ENCODE peak calls at places on chromosome 1, in four cellular contexts. One of them, this sample, is unnamed.

GRCh38 chr1:10979483-10979920 is 33.0 kb upstream of the TARDBP start:
- DNase-seq in SK-N-SH: no peak
- DNase-seq in lower lobe of right lung: no peak
- DNase-seq in H9: no peak
- DNase-seq in this sample: no peak

GRCh38 chr1:200234938-200235337 is 174.9 kb downstream of the ZNF281 start:
- DNase-seq in SK-N-SH: no peak
- DNase-seq in lower lobe of right lung: no peak
- DNase-seq in H9: no peak
- DNase-seq in this sample: no peak

GRCh38 chr1:150280138-150280707 is 2.1 kb upstream of the CIART start:
- DNase-seq in SK-N-SH: no peak
- DNase-seq in lower lobe of right lung: no peak
- DNase-seq in H9: no peak
- DNase-seq in this sample: no peak

GRCh38 chr1:18901952-18902522 is 318 bp downstream of the ALDH4A1 start:
- DNase-seq in SK-N-SH: no peak
- DNase-seq in lower lobe of right lung: no peak
- DNase-seq in H9: no peak
- DNase-seq in this sample: no peak

GRCh38 chr1:85806236-85806965 is 98.2 kb upstream of the ZNHIT6 start:
- DNase-seq in SK-N-SH: no peak
- DNase-seq in lower lobe of right lung: no peak
- DNase-seq in H9: no peak
- DNase-seq in this sample: no peak

GRCh38 chr1:91900538-91900937 is 14.6 kb upstream of the TGFBR3 start:
- DNase-seq in SK-N-SH: no peak
- DNase-seq in lower lobe of right lung: no peak
- DNase-seq in H9: no peak
- DNase-seq in this sample: no peak

GRCh38 chr1:203135636-203136305 is 8.2 kb downstream of the ADORA1 start:
- DNase-seq in SK-N-SH: no peak
- DNase-seq in lower lobe of right lung: no peak
- DNase-seq in H9: no peak
- DNase-seq in this sample: no peak

GRCh38 chr1:217062566-217062965 is 339.3 kb upstream of the ESRRG start:
- DNase-seq in SK-N-SH: no peak
- DNase-seq in lower lobe of right lung: no peak
- DNase-seq in H9: no peak
- DNase-seq in this sample: no peak

GRCh38 chr1:67753776-67754525 is 69.0 kb downstream of the GADD45A start:
- DNase-seq in SK-N-SH: no peak
- DNase-seq in lower lobe of right lung: no peak
- DNase-seq in H9: no peak
- DNase-seq in this sample: peak

GRCh38 chr1:25694167-25694566 is 77.6 kb downstream of the MAN1C1 start:
- DNase-seq in SK-N-SH: no peak
- DNase-seq in lower lobe of right lung: no peak
- DNase-seq in H9: peak
- DNase-seq in this sample: no peak

GRCh38 chr1:147241955-147242448 is 482 bp upstream of the CHD1L start:
- DNase-seq in SK-N-SH: peak
- DNase-seq in lower lobe of right lung: no peak
- DNase-seq in H9: no peak
- DNase-seq in this sample: no peak

GRCh38 chr1:147238053-147238902 is 4.2 kb upstream of the CHD1L start:
- DNase-seq in SK-N-SH: no peak
- DNase-seq in lower lobe of right lung: no peak
- DNase-seq in H9: no peak
- DNase-seq in this sample: no peak

GRCh38 chr1:147236448-147236847 is 6.0 kb upstream of the CHD1L start:
- DNase-seq in SK-N-SH: no peak
- DNase-seq in lower lobe of right lung: no peak
- DNase-seq in H9: no peak
- DNase-seq in this sample: no peak

GRCh38 chr1:147236959-147237791 is 5.3 kb upstream of the CHD1L start:
- DNase-seq in SK-N-SH: no peak
- DNase-seq in lower lobe of right lung: no peak
- DNase-seq in H9: no peak
- DNase-seq in this sample: no peak

DNA sequence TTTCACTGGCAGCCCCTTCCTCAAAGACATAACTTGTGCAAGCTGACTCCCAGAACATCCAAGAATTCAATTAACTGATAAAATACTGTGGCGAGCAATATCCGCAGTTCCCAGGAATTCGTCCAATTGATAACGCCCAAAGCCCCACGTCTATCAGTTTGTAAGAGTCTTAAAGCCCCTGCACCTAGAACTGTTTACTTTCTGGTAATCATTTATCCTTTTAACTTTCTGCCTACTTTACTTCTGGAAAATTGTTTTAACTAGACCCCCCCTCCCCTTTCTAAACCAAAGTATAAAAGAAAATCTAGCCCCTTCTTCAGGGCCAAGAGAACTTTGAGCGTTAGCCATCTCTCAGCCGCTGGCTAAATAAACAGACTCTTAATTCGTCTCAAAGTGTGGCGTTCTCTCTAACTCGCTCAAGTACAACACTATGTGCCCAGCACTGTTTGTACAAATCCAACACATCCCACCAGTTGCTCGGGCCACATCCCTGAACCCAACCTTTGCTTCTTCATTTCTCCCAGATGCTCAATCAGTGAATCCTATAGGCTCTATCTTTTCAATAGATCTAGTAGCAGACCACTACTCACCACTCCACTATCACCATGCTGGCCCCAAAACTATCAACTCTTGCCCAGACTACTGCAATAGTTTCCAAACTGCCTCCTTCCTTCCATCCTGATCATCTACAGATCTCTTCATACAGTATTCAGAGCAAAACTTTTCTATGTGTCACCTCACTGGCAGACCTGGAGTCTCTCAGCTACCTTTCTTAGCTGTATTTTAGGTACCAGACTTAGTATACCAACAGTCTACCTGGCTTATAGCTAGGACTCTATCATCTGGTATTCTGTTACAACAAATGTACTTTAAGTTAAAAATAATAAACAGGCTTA is 3.3 kb upstream of the CHD1L start:
- DNase-seq in SK-N-SH: no peak
- DNase-seq in lower lobe of right lung: no peak
- DNase-seq in H9: no peak
- DNase-seq in this sample: no peak
- H3K27ac ChIP-seq in SK-N-SH: no peak
- H3K27ac ChIP-seq in lower lobe of right lung: peak
- H3K27ac ChIP-seq in H9: no peak
- H3K27ac ChIP-seq in this sample: no peak

DNA sequence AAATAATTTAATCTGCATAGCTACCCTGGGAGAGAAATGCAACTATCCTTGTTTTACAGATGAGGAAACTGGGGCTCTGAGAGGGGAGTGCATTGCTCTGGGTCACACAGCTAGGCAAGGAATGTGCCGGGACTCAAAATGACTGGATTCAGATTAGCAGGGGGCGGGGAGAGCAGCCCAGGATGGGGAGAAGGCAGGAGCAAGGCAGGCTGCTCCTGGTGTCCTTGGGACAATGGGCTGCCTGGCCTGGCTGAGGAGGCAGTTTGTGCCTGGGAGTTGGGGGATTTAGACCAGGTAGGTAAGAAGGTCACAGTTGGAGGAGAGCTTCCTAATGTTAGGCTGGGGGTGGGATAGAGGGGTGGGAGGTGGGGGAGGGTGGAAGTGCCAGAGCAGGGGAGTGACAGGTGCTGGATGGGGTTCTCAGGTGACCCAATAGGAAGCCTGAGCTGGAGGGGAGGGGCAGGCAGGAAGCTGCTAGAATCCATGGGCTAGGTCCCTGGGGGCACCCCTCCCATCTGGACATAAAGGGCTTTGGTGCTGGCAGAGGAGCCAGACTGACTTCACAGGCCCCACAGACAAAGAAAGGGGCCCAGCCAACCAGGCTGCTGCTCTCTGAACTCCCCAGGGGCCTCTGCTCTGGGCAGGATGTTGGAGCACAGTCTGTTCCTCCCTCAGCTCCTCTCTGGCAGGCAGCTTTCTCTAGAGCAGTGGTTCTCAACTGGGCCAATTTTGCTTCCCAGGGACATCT is 29.0 kb downstream of the TRIM62 start:
- DNase-seq in SK-N-SH: peak
- DNase-seq in lower lobe of right lung: no peak
- DNase-seq in H9: peak
- DNase-seq in this sample: peak
- H3K27ac ChIP-seq in SK-N-SH: peak
- H3K27ac ChIP-seq in lower lobe of right lung: no peak
- H3K27ac ChIP-seq in H9: peak
- H3K27ac ChIP-seq in this sample: peak

DNA sequence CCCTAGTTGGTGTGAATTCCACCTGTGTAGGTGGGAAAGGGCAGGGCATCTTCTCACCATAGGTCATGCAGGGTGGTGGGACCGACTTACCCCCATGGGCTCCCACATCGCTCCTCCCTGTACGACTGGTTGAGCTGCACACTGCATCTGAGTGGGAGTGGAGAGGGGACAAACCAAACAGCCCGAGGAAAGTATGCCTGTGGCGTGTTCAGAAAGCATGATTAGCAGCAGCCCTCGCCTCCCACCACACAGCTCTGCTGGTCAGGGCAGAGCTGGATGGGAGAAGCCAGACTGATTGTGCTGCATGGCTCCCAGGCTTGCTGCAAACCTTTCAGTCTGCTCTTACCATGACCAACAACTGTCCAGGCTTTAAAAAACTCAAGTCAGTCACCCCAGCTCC is 24.4 kb downstream of the VANGL1 start:
- DNase-seq in SK-N-SH: no peak
- DNase-seq in lower lobe of right lung: no peak
- DNase-seq in H9: no peak
- DNase-seq in this sample: no peak
- H3K27ac ChIP-seq in SK-N-SH: no peak
- H3K27ac ChIP-seq in lower lobe of right lung: no peak
- H3K27ac ChIP-seq in H9: no peak
- H3K27ac ChIP-seq in this sample: no peak

GRCh38 chr1:159751022-159751421 is 29.7 kb upstream of the DUSP23 start:
- DNase-seq in SK-N-SH: no peak
- DNase-seq in lower lobe of right lung: no peak
- DNase-seq in H9: no peak
- DNase-seq in this sample: no peak

GRCh38 chr1:159752135-159752580 is 28.6 kb upstream of the DUSP23 start:
- DNase-seq in SK-N-SH: no peak
- DNase-seq in lower lobe of right lung: peak
- DNase-seq in H9: no peak
- DNase-seq in this sample: no peak

GRCh38 chr1:159755608-159756007 is 25.2 kb upstream of the DUSP23 start:
- DNase-seq in SK-N-SH: no peak
- DNase-seq in lower lobe of right lung: no peak
- DNase-seq in H9: no peak
- DNase-seq in this sample: no peak

GRCh38 chr1:159756397-159756796 is 24.4 kb upstream of the DUSP23 start:
- DNase-seq in SK-N-SH: no peak
- DNase-seq in lower lobe of right lung: no peak
- DNase-seq in H9: no peak
- DNase-seq in this sample: no peak

DNA sequence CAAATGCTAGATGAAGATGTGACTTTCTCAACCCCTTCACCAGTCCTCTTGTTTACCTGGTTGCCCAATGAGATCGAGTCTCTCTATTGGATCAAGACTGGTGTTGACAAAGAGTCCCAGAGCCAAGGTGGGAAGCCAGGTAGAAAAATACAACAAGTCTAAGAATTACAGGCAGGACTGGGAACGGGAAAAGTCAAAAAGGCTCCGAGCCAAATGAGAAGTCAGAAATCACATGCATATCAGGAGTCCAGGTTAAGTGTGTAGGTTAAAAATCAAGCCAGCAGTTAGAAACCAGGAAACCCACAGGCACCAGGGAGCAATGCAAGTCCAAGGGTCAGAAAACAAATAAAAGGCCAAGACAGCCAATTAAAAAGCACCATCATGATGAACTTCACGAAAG is 27.4 kb upstream of the DUSP23 start:
- DNase-seq in SK-N-SH: no peak
- DNase-seq in lower lobe of right lung: no peak
- DNase-seq in H9: no peak
- DNase-seq in this sample: no peak
- H3K27ac ChIP-seq in SK-N-SH: no peak
- H3K27ac ChIP-seq in lower lobe of right lung: peak
- H3K27ac ChIP-seq in H9: no peak
- H3K27ac ChIP-seq in this sample: no peak

GRCh38 chr1:201318504-201319340 is 35.4 kb downstream of the PKP1 start:
- DNase-seq in SK-N-SH: no peak
- DNase-seq in lower lobe of right lung: no peak
- DNase-seq in H9: no peak
- DNase-seq in this sample: no peak
- H3K27ac ChIP-seq in SK-N-SH: no peak
- H3K27ac ChIP-seq in lower lobe of right lung: no peak
- H3K27ac ChIP-seq in H9: no peak
- H3K27ac ChIP-seq in this sample: no peak